ENCODE peak calls at places on chromosomes 11 and 22, in eight cellular contexts. J is GM13977, N is PC-9, I is cardiac fibroblast, W is heart left ventricle, F is adrenal gland, T is AG04449, A is D721Med. K is an unnamed sample.

GRCh38 chr22:45334068-45334467 is 24.3 kb downstream of the FAM118A start:
- DNase-seq in J (no peak), N (no peak), I (peak; percentile 41), W (no peak), F (no peak), T (no peak), A (no peak), K (peak; percentile 85)

GRCh38 chr11:117481885-117482284 is 154.2 kb downstream of the CEP164 start:
- DNase-seq in J (no peak), N (no peak), I (no peak), W (no peak), F (no peak), T (no peak), A (no peak), K (no peak)

GRCh38 chr11:10934293-10934850 is 76.5 kb upstream of the ZBED5 start:
- DNase-seq in J (no peak), N (no peak), I (no peak), W (no peak), F (no peak), T (no peak), A (no peak), K (peak; percentile 47)

GRCh38 chr11:15202626-15203025 is 87.9 kb downstream of the INSC start:
- DNase-seq in J (no peak), N (no peak), I (no peak), W (no peak), F (no peak), T (no peak), A (no peak), K (no peak)

GRCh38 chr11:95371147-95371546 is 140.1 kb upstream of the SESN3 start:
- DNase-seq in J (no peak), N (no peak), I (no peak), W (no peak), F (no peak), T (no peak), A (no peak), K (no peak)

GRCh38 chr11:109423114-109423859 is 1.3 kb downstream of the C11orf87 start:
- DNase-seq in J (peak; percentile 21), N (no peak), I (peak; percentile 18), W (no peak), F (no peak), T (no peak), A (peak; percentile 22), K (no peak)

GRCh38 chr11:65390099-65390941 is 3.9 kb downstream of the FRMD8 start:
- DNase-seq in J (no peak), N (no peak), I (peak; percentile 45), W (no peak), F (no peak), T (no peak), A (no peak), K (no peak)

GRCh38 chr11:77266766-77267165 is 34.7 kb downstream of the GDPD4 start:
- DNase-seq in J (no peak), N (no peak), I (no peak), W (no peak), F (no peak), T (no peak), A (no peak), K (peak; percentile 33)

GRCh38 chr11:75966546-75967287 is 151.7 kb downstream of the UVRAG start:
- DNase-seq in J (peak; percentile 23), N (no peak), I (peak; percentile 89), W (no peak), F (no peak), T (peak; percentile 53), A (no peak), K (peak; percentile 63)

GRCh38 chr11:75719639-75720239 is 2.1 kb downstream of the MOGAT2 start:
- DNase-seq in J (no peak), N (no peak), I (no peak), W (no peak), F (no peak), T (no peak), A (no peak), K (no peak)

GRCh38 chr11:102237096-102237735 is 80.1 kb upstream of the BIRC3 start:
- DNase-seq in J (no peak), N (no peak), I (peak; percentile 20), W (no peak), F (no peak), T (peak; percentile 51), A (no peak), K (no peak)

GRCh38 chr11:39777035-39777434 is 1682.4 kb downstream of the LRRC4C start:
- DNase-seq in J (no peak), N (no peak), I (no peak), W (no peak), F (no peak), T (no peak), A (no peak), K (no peak)

GRCh38 chr22:30646518-30647160 is 11.1 kb downstream of the SLC35E4 start:
- DNase-seq in J (no peak), N (no peak), I (no peak), W (no peak), F (no peak), T (no peak), A (no peak), K (no peak)

GRCh38 chr11:6892400-6892799 is at the start of gene OR2D2:
- DNase-seq in J (no peak), N (no peak), I (no peak), W (no peak), F (no peak), T (no peak), A (no peak), K (no peak)

GRCh38 chr22:17710023-17710422 is 64.2 kb downstream of the BID start:
- DNase-seq in J (no peak), N (no peak), I (no peak), W (no peak), F (no peak), T (no peak), A (no peak), K (no peak)

GRCh38 chr11:104668797-104669463 is 229.3 kb downstream of the CASP12 start:
- DNase-seq in J (no peak), N (peak; percentile 1), I (peak; percentile 82), W (no peak), F (no peak), T (peak; percentile 26), A (no peak), K (peak; percentile 92)

GRCh38 chr22:50713008-50713385 is 25.0 kb upstream of the ACR start:
- DNase-seq in J (no peak), N (no peak), I (no peak), W (no peak), F (no peak), T (no peak), A (no peak), K (no peak)

GRCh38 chr22:50715250-50715649 is 22.8 kb upstream of the ACR start:
- DNase-seq in J (no peak), N (no peak), I (no peak), W (no peak), F (no peak), T (no peak), A (no peak), K (no peak)

GRCh38 chr22:50714631-50715179 is 23.3 kb upstream of the ACR start:
- DNase-seq in J (no peak), N (no peak), I (no peak), W (no peak), F (no peak), T (no peak), A (no peak), K (no peak)

GRCh38 chr22:50713571-50714056 is 24.4 kb upstream of the ACR start:
- DNase-seq in J (no peak), N (no peak), I (no peak), W (no peak), F (no peak), T (no peak), A (no peak), K (no peak)

GRCh38 chr22:50714150-50714549 is 23.9 kb upstream of the ACR start:
- DNase-seq in J (no peak), N (no peak), I (no peak), W (no peak), F (no peak), T (no peak), A (no peak), K (no peak)
- TF ChIP-seq CTCF in J (no peak), N (no peak), I (no peak), W (no peak), F (no peak), T (no peak), A (no peak), K (no peak)

GRCh38 chr11:12631651-12632050 is 42.6 kb upstream of the TEAD1 start:
- DNase-seq in J (no peak), N (no peak), I (no peak), W (no peak), F (no peak), T (no peak), A (no peak), K (no peak)
- TF ChIP-seq CTCF in J (no peak), N (no peak), I (no peak), W (no peak), F (no peak), T (no peak), A (no peak), K (no peak)

GRCh38 chr11:44940424-44940823 is 10.3 kb downstream of the TP53I11 start:
- DNase-seq in J (no peak), N (no peak), I (no peak), W (peak; percentile 41), F (no peak), T (no peak), A (no peak), K (no peak)
- TF ChIP-seq CTCF in J (no peak), N (no peak), I (no peak), W (no peak), F (no peak), T (no peak), A (no peak), K (no peak)

DNA sequence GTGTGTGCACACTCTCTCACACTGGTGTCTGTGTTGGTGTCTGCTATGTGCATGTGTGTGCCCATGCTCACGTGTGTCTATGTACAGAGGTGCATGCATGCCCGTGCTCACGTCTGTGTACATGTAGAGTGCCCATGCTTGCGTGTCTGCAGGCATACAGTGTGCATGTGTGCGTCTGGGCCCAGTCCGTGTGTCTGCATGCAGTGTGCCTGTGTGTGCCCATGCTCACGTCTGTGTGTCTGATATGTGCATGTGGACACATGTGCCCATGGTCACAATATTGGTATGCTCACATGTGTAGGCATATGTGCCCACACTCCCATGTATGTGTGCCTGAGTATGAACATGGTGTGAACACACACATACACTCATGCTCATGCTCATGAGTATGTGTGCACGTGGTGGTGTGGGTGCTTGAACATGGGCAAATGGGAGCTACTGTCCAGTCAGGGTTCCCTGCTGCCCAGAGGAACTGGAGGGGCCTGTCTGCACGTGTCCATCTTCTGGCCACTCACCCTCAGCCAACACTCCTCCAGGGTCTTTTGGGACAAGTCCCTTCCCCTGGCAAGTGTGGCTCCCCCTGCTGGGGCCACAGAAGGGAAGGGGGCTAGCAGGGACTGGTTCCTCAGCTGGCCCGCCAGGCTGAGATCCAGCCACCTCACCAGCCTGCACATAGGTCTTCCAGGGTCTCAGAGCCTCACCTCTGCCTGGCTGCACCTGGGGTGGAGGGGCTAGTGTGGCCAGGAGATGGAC is 7.3 kb upstream of the TBX1 start:
- DNase-seq in J (no peak), N (no peak), I (no peak), W (no peak), F (no peak), T (no peak), A (no peak), K (no peak)
- TF ChIP-seq CTCF in J (no peak), N (no peak), I (no peak), W (no peak), F (no peak), T (no peak), A (peak; percentile 19), K (no peak)